ENCODE peak calls at places on chromosomes 1 and 21, in nine cellular contexts. One of them, this sample, is unnamed.

GRCh38 chr1:14303011-14303410 is 295.5 kb upstream of the KAZN start:
- DNase-seq in fibroblast of pulmonary artery: no peak
- DNase-seq in GM04503: no peak
- DNase-seq in HS-27A: no peak
- DNase-seq in GM12864: no peak
- DNase-seq in Daoy: no peak
- DNase-seq in posterior cingulate gyrus: no peak
- DNase-seq in nucleus accumbens: no peak
- DNase-seq in A549: no peak
- DNase-seq in this sample: no peak

GRCh38 chr21:31370893-31371652 is 27.0 kb upstream of the TIAM1 start:
- DNase-seq in fibroblast of pulmonary artery: peak; percentile 40
- DNase-seq in GM04503: no peak
- DNase-seq in HS-27A: no peak
- DNase-seq in GM12864: no peak
- DNase-seq in Daoy: peak; percentile 31
- DNase-seq in posterior cingulate gyrus: no peak
- DNase-seq in nucleus accumbens: no peak
- DNase-seq in A549: no peak
- DNase-seq in this sample: peak; percentile 61

GRCh38 chr1:225750865-225751824 is 26.5 kb upstream of the SRP9 start:
- DNase-seq in fibroblast of pulmonary artery: no peak
- DNase-seq in GM04503: no peak
- DNase-seq in HS-27A: no peak
- DNase-seq in GM12864: no peak
- DNase-seq in Daoy: no peak
- DNase-seq in posterior cingulate gyrus: no peak
- DNase-seq in nucleus accumbens: no peak
- DNase-seq in A549: no peak
- DNase-seq in this sample: no peak

GRCh38 chr1:51930329-51930728 is 51.8 kb upstream of the NRDC start:
- DNase-seq in fibroblast of pulmonary artery: no peak
- DNase-seq in GM04503: no peak
- DNase-seq in HS-27A: no peak
- DNase-seq in GM12864: no peak
- DNase-seq in Daoy: no peak
- DNase-seq in posterior cingulate gyrus: no peak
- DNase-seq in nucleus accumbens: no peak
- DNase-seq in A549: no peak
- DNase-seq in this sample: no peak

GRCh38 chr21:36654796-36655325 is 44.1 kb upstream of the SIM2 start:
- DNase-seq in fibroblast of pulmonary artery: no peak
- DNase-seq in GM04503: no peak
- DNase-seq in HS-27A: no peak
- DNase-seq in GM12864: no peak
- DNase-seq in Daoy: no peak
- DNase-seq in posterior cingulate gyrus: no peak
- DNase-seq in nucleus accumbens: no peak
- DNase-seq in A549: no peak
- DNase-seq in this sample: no peak

GRCh38 chr1:203547771-203548421 is 53.9 kb downstream of the OPTC start:
- DNase-seq in fibroblast of pulmonary artery: no peak
- DNase-seq in GM04503: no peak
- DNase-seq in HS-27A: no peak
- DNase-seq in GM12864: no peak
- DNase-seq in Daoy: no peak
- DNase-seq in posterior cingulate gyrus: no peak
- DNase-seq in nucleus accumbens: no peak
- DNase-seq in A549: no peak
- DNase-seq in this sample: no peak

GRCh38 chr1:12722626-12723025 is 6.7 kb downstream of the AADACL3 start:
- DNase-seq in fibroblast of pulmonary artery: no peak
- DNase-seq in GM04503: no peak
- DNase-seq in HS-27A: no peak
- DNase-seq in GM12864: no peak
- DNase-seq in Daoy: no peak
- DNase-seq in posterior cingulate gyrus: no peak
- DNase-seq in nucleus accumbens: no peak
- DNase-seq in A549: no peak
- DNase-seq in this sample: no peak

GRCh38 chr1:21294266-21295058 is 4.2 kb upstream of the ECE1 start:
- DNase-seq in fibroblast of pulmonary artery: no peak
- DNase-seq in GM04503: no peak
- DNase-seq in HS-27A: no peak
- DNase-seq in GM12864: peak; percentile 91
- DNase-seq in Daoy: peak; percentile 82
- DNase-seq in posterior cingulate gyrus: no peak
- DNase-seq in nucleus accumbens: no peak
- DNase-seq in A549: no peak
- DNase-seq in this sample: no peak

GRCh38 chr1:242240061-242240460 is 241.2 kb upstream of the MAP1LC3C start:
- DNase-seq in fibroblast of pulmonary artery: no peak
- DNase-seq in GM04503: no peak
- DNase-seq in HS-27A: no peak
- DNase-seq in GM12864: no peak
- DNase-seq in Daoy: no peak
- DNase-seq in posterior cingulate gyrus: no peak
- DNase-seq in nucleus accumbens: no peak
- DNase-seq in A549: peak; percentile 63
- DNase-seq in this sample: no peak

GRCh38 chr1:117782056-117782455 is 147.4 kb downstream of the GDAP2 start:
- DNase-seq in fibroblast of pulmonary artery: no peak
- DNase-seq in GM04503: no peak
- DNase-seq in HS-27A: no peak
- DNase-seq in GM12864: no peak
- DNase-seq in Daoy: no peak
- DNase-seq in posterior cingulate gyrus: no peak
- DNase-seq in nucleus accumbens: no peak
- DNase-seq in A549: no peak
- DNase-seq in this sample: no peak

GRCh38 chr1:201648066-201648910 is 109.4 kb downstream of the NAV1 start:
- DNase-seq in fibroblast of pulmonary artery: peak; percentile 57
- DNase-seq in GM04503: no peak
- DNase-seq in HS-27A: no peak
- DNase-seq in GM12864: no peak
- DNase-seq in Daoy: peak; percentile 82
- DNase-seq in posterior cingulate gyrus: peak; percentile 53
- DNase-seq in nucleus accumbens: no peak
- DNase-seq in A549: peak; percentile 46
- DNase-seq in this sample: peak; percentile 54

GRCh38 chr1:19435851-19436465 is 49.4 kb downstream of the CAPZB start:
- DNase-seq in fibroblast of pulmonary artery: peak; percentile 74
- DNase-seq in GM04503: no peak
- DNase-seq in HS-27A: no peak
- DNase-seq in GM12864: no peak
- DNase-seq in Daoy: peak; percentile 57
- DNase-seq in posterior cingulate gyrus: no peak
- DNase-seq in nucleus accumbens: no peak
- DNase-seq in A549: no peak
- DNase-seq in this sample: no peak

GRCh38 chr21:44718571-44718970 is 7.2 kb upstream of the TSPEAR start:
- DNase-seq in fibroblast of pulmonary artery: no peak
- DNase-seq in GM04503: no peak
- DNase-seq in HS-27A: no peak
- DNase-seq in GM12864: no peak
- DNase-seq in Daoy: no peak
- DNase-seq in posterior cingulate gyrus: no peak
- DNase-seq in nucleus accumbens: no peak
- DNase-seq in A549: no peak
- DNase-seq in this sample: no peak

GRCh38 chr1:218665216-218665615 is 320.1 kb downstream of the TGFB2 start:
- DNase-seq in fibroblast of pulmonary artery: peak; percentile 76
- DNase-seq in GM04503: peak; percentile 31
- DNase-seq in HS-27A: no peak
- DNase-seq in GM12864: no peak
- DNase-seq in Daoy: peak; percentile 71
- DNase-seq in posterior cingulate gyrus: peak; percentile 57
- DNase-seq in nucleus accumbens: no peak
- DNase-seq in A549: peak; percentile 83
- DNase-seq in this sample: no peak

GRCh38 chr21:33588485-33589335 is at the start of gene DONSON:
- DNase-seq in fibroblast of pulmonary artery: peak; percentile 76
- DNase-seq in GM04503: peak; percentile 37
- DNase-seq in HS-27A: peak; percentile 68
- DNase-seq in GM12864: peak; percentile 18
- DNase-seq in Daoy: peak; percentile 96
- DNase-seq in posterior cingulate gyrus: peak; percentile 83
- DNase-seq in nucleus accumbens: peak; percentile 50
- DNase-seq in A549: peak; percentile 83
- DNase-seq in this sample: peak; percentile 94

GRCh38 chr1:201331166-201331565 is 46.3 kb downstream of the TNNT2 start:
- DNase-seq in fibroblast of pulmonary artery: no peak
- DNase-seq in GM04503: no peak
- DNase-seq in HS-27A: no peak
- DNase-seq in GM12864: no peak
- DNase-seq in Daoy: no peak
- DNase-seq in posterior cingulate gyrus: no peak
- DNase-seq in nucleus accumbens: no peak
- DNase-seq in A549: no peak
- DNase-seq in this sample: no peak

GRCh38 chr1:153985341-153985912 is 712 bp downstream of the RAB13 start:
- DNase-seq in fibroblast of pulmonary artery: peak; percentile 84
- DNase-seq in GM04503: no peak
- DNase-seq in HS-27A: peak; percentile 36
- DNase-seq in GM12864: no peak
- DNase-seq in Daoy: peak; percentile 88
- DNase-seq in posterior cingulate gyrus: no peak
- DNase-seq in nucleus accumbens: no peak
- DNase-seq in A549: no peak
- DNase-seq in this sample: no peak

GRCh38 chr1:65281846-65282245 is 27.5 kb upstream of the DNAJC6 start:
- DNase-seq in fibroblast of pulmonary artery: no peak
- DNase-seq in GM04503: no peak
- DNase-seq in HS-27A: no peak
- DNase-seq in GM12864: no peak
- DNase-seq in Daoy: no peak
- DNase-seq in posterior cingulate gyrus: no peak
- DNase-seq in nucleus accumbens: no peak
- DNase-seq in A549: no peak
- DNase-seq in this sample: no peak

GRCh38 chr1:188325211-188325610 is 1496.5 kb downstream of the PLA2G4A start:
- DNase-seq in fibroblast of pulmonary artery: no peak
- DNase-seq in GM04503: no peak
- DNase-seq in HS-27A: no peak
- DNase-seq in GM12864: no peak
- DNase-seq in Daoy: no peak
- DNase-seq in posterior cingulate gyrus: no peak
- DNase-seq in nucleus accumbens: no peak
- DNase-seq in A549: no peak
- DNase-seq in this sample: no peak

GRCh38 chr1:64006276-64007051 is 197.0 kb upstream of the UBE2U start:
- DNase-seq in fibroblast of pulmonary artery: peak; percentile 71
- DNase-seq in GM04503: no peak
- DNase-seq in HS-27A: no peak
- DNase-seq in GM12864: no peak
- DNase-seq in Daoy: peak; percentile 90
- DNase-seq in posterior cingulate gyrus: no peak
- DNase-seq in nucleus accumbens: no peak
- DNase-seq in A549: peak; percentile 62
- DNase-seq in this sample: no peak

GRCh38 chr1:224368409-224368808 is 11.7 kb downstream of the CNIH4 start:
- DNase-seq in fibroblast of pulmonary artery: no peak
- DNase-seq in GM04503: no peak
- DNase-seq in HS-27A: no peak
- DNase-seq in GM12864: peak; percentile 18
- DNase-seq in Daoy: no peak
- DNase-seq in posterior cingulate gyrus: no peak
- DNase-seq in nucleus accumbens: no peak
- DNase-seq in A549: no peak
- DNase-seq in this sample: no peak

GRCh38 chr1:23125489-23125888 is 43.2 kb downstream of the LUZP1 start:
- DNase-seq in fibroblast of pulmonary artery: no peak
- DNase-seq in GM04503: no peak
- DNase-seq in HS-27A: no peak
- DNase-seq in GM12864: no peak
- DNase-seq in Daoy: no peak
- DNase-seq in posterior cingulate gyrus: no peak
- DNase-seq in nucleus accumbens: no peak
- DNase-seq in A549: no peak
- DNase-seq in this sample: no peak

GRCh38 chr1:23613191-23614126 is 54.2 kb upstream of the ID3 start:
- DNase-seq in fibroblast of pulmonary artery: no peak
- DNase-seq in GM04503: no peak
- DNase-seq in HS-27A: no peak
- DNase-seq in GM12864: no peak
- DNase-seq in Daoy: no peak
- DNase-seq in posterior cingulate gyrus: no peak
- DNase-seq in nucleus accumbens: no peak
- DNase-seq in A549: no peak
- DNase-seq in this sample: no peak

GRCh38 chr1:102872097-102872496 is 236.2 kb downstream of the COL11A1 start:
- DNase-seq in fibroblast of pulmonary artery: no peak
- DNase-seq in GM04503: no peak
- DNase-seq in HS-27A: no peak
- DNase-seq in GM12864: no peak
- DNase-seq in Daoy: no peak
- DNase-seq in posterior cingulate gyrus: no peak
- DNase-seq in nucleus accumbens: no peak
- DNase-seq in A549: no peak
- DNase-seq in this sample: no peak

GRCh38 chr1:114173704-114174103 is 20.0 kb upstream of the SYT6 start:
- DNase-seq in fibroblast of pulmonary artery: no peak
- DNase-seq in GM04503: no peak
- DNase-seq in HS-27A: no peak
- DNase-seq in GM12864: no peak
- DNase-seq in Daoy: no peak
- DNase-seq in posterior cingulate gyrus: no peak
- DNase-seq in nucleus accumbens: no peak
- DNase-seq in A549: no peak
- DNase-seq in this sample: no peak

GRCh38 chr21:45573452-45574035 is 31.3 kb upstream of the SLC19A1 start:
- DNase-seq in fibroblast of pulmonary artery: no peak
- DNase-seq in GM04503: no peak
- DNase-seq in HS-27A: no peak
- DNase-seq in GM12864: no peak
- DNase-seq in Daoy: no peak
- DNase-seq in posterior cingulate gyrus: no peak
- DNase-seq in nucleus accumbens: no peak
- DNase-seq in A549: no peak
- DNase-seq in this sample: no peak

GRCh38 chr1:13832536-13832935 is 132.5 kb downstream of the PRDM2 start:
- DNase-seq in fibroblast of pulmonary artery: no peak
- DNase-seq in GM04503: no peak
- DNase-seq in HS-27A: no peak
- DNase-seq in GM12864: no peak
- DNase-seq in Daoy: no peak
- DNase-seq in posterior cingulate gyrus: no peak
- DNase-seq in nucleus accumbens: no peak
- DNase-seq in A549: no peak
- DNase-seq in this sample: no peak

GRCh38 chr21:36419996-36420395 is 34.8 kb downstream of the CHAF1B start:
- DNase-seq in fibroblast of pulmonary artery: peak; percentile 96
- DNase-seq in GM04503: peak; percentile 22
- DNase-seq in HS-27A: peak; percentile 58
- DNase-seq in GM12864: peak; percentile 55
- DNase-seq in Daoy: peak; percentile 93
- DNase-seq in posterior cingulate gyrus: peak; percentile 68
- DNase-seq in nucleus accumbens: no peak
- DNase-seq in A549: peak; percentile 91
- DNase-seq in this sample: peak; percentile 95

GRCh38 chr1:29827237-29827750 is 591.0 kb downstream of the PTPRU start:
- DNase-seq in fibroblast of pulmonary artery: no peak
- DNase-seq in GM04503: no peak
- DNase-seq in HS-27A: no peak
- DNase-seq in GM12864: no peak
- DNase-seq in Daoy: no peak
- DNase-seq in posterior cingulate gyrus: no peak
- DNase-seq in nucleus accumbens: no peak
- DNase-seq in A549: no peak
- DNase-seq in this sample: no peak

GRCh38 chr1:86695400-86695799 is 9.0 kb upstream of the SH3GLB1 start:
- DNase-seq in fibroblast of pulmonary artery: no peak
- DNase-seq in GM04503: no peak
- DNase-seq in HS-27A: no peak
- DNase-seq in GM12864: no peak
- DNase-seq in Daoy: no peak
- DNase-seq in posterior cingulate gyrus: no peak
- DNase-seq in nucleus accumbens: no peak
- DNase-seq in A549: no peak
- DNase-seq in this sample: no peak

GRCh38 chr1:7105258-7105657 is 320.0 kb downstream of the CAMTA1 start:
- DNase-seq in fibroblast of pulmonary artery: no peak
- DNase-seq in GM04503: no peak
- DNase-seq in HS-27A: no peak
- DNase-seq in GM12864: no peak
- DNase-seq in Daoy: no peak
- DNase-seq in posterior cingulate gyrus: no peak
- DNase-seq in nucleus accumbens: no peak
- DNase-seq in A549: no peak
- DNase-seq in this sample: no peak